ENCODE peak calls at places on chromosome 13, in seven cellular contexts. One of them, this sample, is unnamed.
A peak's percentile ranks its signal among the peaks of the same experiment; 100 is the strongest.

GRCh38 chr13:30718661-30719520 is 16.5 kb upstream of the ALOX5AP start:
- DNase-seq in hepatic stellate cell: peak; percentile 82
- DNase-seq in GOT3: peak; percentile 30
- DNase-seq in heart left ventricle: no peak
- DNase-seq in activated T-helper 9 cell treated with anti-CD3 and anti-CD28 coated beads, Interleukin-2, amount 50 U/mL, for 16 hours: no peak
- DNase-seq in T-helper 2 cell: no peak
- DNase-seq in RCC 7860: peak; percentile 92
- DNase-seq in this sample: no peak

GRCh38 chr13:46648166-46648607 is 95.2 kb downstream of the LRCH1 start:
- DNase-seq in activated T-helper 9 cell treated with anti-CD3 and anti-CD28 coated beads, Interleukin-2, amount 50 U/mL, for 16 hours: no peak
- DNase-seq in T-helper 2 cell: no peak
- DNase-seq in RCC 7860: peak; percentile 20
- DNase-seq in GOT3: no peak
- DNase-seq in hepatic stellate cell: no peak
- DNase-seq in heart left ventricle: no peak
- DNase-seq in this sample: no peak

GRCh38 chr13:94028234-94029145 is 451.0 kb downstream of the DCT start:
- DNase-seq in GOT3: no peak
- DNase-seq in heart left ventricle: no peak
- DNase-seq in RCC 7860: no peak
- DNase-seq in T-helper 2 cell: no peak
- DNase-seq in activated T-helper 9 cell treated with anti-CD3 and anti-CD28 coated beads, Interleukin-2, amount 50 U/mL, for 16 hours: no peak
- DNase-seq in hepatic stellate cell: no peak
- DNase-seq in this sample: no peak

GRCh38 chr13:29935309-29935981 is 85.0 kb upstream of the UBL3 start:
- DNase-seq in GOT3: no peak
- DNase-seq in heart left ventricle: no peak
- DNase-seq in activated T-helper 9 cell treated with anti-CD3 and anti-CD28 coated beads, Interleukin-2, amount 50 U/mL, for 16 hours: peak; percentile 58
- DNase-seq in T-helper 2 cell: peak; percentile 20
- DNase-seq in hepatic stellate cell: no peak
- DNase-seq in RCC 7860: no peak
- DNase-seq in this sample: no peak

GRCh38 chr13:57644106-57644505 is 12.6 kb downstream of the PCDH17 start:
- DNase-seq in GOT3: no peak
- DNase-seq in T-helper 2 cell: no peak
- DNase-seq in hepatic stellate cell: no peak
- DNase-seq in heart left ventricle: no peak
- DNase-seq in RCC 7860: no peak
- DNase-seq in activated T-helper 9 cell treated with anti-CD3 and anti-CD28 coated beads, Interleukin-2, amount 50 U/mL, for 16 hours: no peak
- DNase-seq in this sample: no peak

GRCh38 chr13:98919566-98919965 is 58.3 kb downstream of the DOCK9 start:
- DNase-seq in activated T-helper 9 cell treated with anti-CD3 and anti-CD28 coated beads, Interleukin-2, amount 50 U/mL, for 16 hours: no peak
- DNase-seq in T-helper 2 cell: no peak
- DNase-seq in hepatic stellate cell: no peak
- DNase-seq in heart left ventricle: no peak
- DNase-seq in GOT3: no peak
- DNase-seq in RCC 7860: no peak
- DNase-seq in this sample: no peak

GRCh38 chr13:41345921-41346589 is 35.0 kb downstream of the NAA16 start:
- DNase-seq in activated T-helper 9 cell treated with anti-CD3 and anti-CD28 coated beads, Interleukin-2, amount 50 U/mL, for 16 hours: no peak
- DNase-seq in T-helper 2 cell: no peak
- DNase-seq in hepatic stellate cell: no peak
- DNase-seq in RCC 7860: no peak
- DNase-seq in GOT3: no peak
- DNase-seq in heart left ventricle: no peak
- DNase-seq in this sample: no peak

GRCh38 chr13:69935043-69935442 is 172.6 kb upstream of the ATXN8OS start:
- DNase-seq in hepatic stellate cell: no peak
- DNase-seq in activated T-helper 9 cell treated with anti-CD3 and anti-CD28 coated beads, Interleukin-2, amount 50 U/mL, for 16 hours: no peak
- DNase-seq in RCC 7860: peak; percentile 25
- DNase-seq in heart left ventricle: no peak
- DNase-seq in T-helper 2 cell: no peak
- DNase-seq in GOT3: no peak
- DNase-seq in this sample: no peak

GRCh38 chr13:78192721-78193120 is 274.1 kb upstream of the EDNRB start:
- DNase-seq in activated T-helper 9 cell treated with anti-CD3 and anti-CD28 coated beads, Interleukin-2, amount 50 U/mL, for 16 hours: no peak
- DNase-seq in RCC 7860: peak; percentile 45
- DNase-seq in T-helper 2 cell: no peak
- DNase-seq in hepatic stellate cell: peak; percentile 17
- DNase-seq in GOT3: no peak
- DNase-seq in heart left ventricle: no peak
- DNase-seq in this sample: no peak

This sample was measured in T1000.